ENCODE peak calls at places on chromosomes 2 and 18, in four cellular contexts. I, B, F and E are unnamed samples.

GRCh38 chr2:196798980-196799379 is 503 bp downstream of the GTF3C3 start:
- DNase-seq in I (no peak), B (peak; percentile 23), F (peak; percentile 5), E (no peak)

GRCh38 chr2:125070726-125071505 is 1045.8 kb downstream of the CNTNAP5 start:
- DNase-seq in I (no peak), B (no peak), F (no peak), E (no peak)

GRCh38 chr2:114659895-114660294 is 217.5 kb downstream of the DPP10 start:
- DNase-seq in I (no peak), B (no peak), F (no peak), E (no peak)

GRCh38 chr18:25815659-25816058 is 274.8 kb downstream of the SS18 start:
- DNase-seq in I (no peak), B (no peak), F (no peak), E (no peak)

GRCh38 chr2:224865016-224865415 is 148.9 kb upstream of the CCDC195 start:
- DNase-seq in I (no peak), B (no peak), F (no peak), E (no peak)

GRCh38 chr2:211802611-211803010 is 736.0 kb downstream of the ERBB4 start:
- DNase-seq in I (no peak), B (no peak), F (no peak), E (no peak)

GRCh38 chr2:75076088-75076487 is 117.6 kb downstream of the POLE4 start:
- DNase-seq in I (no peak), B (no peak), F (no peak), E (no peak)

GRCh38 chr2:216119986-216120385 is 10.8 kb downstream of the XRCC5 start:
- DNase-seq in I (no peak), B (no peak), F (no peak), E (no peak)

GRCh38 chr18:36467614-36468013 is 170.1 kb downstream of the FHOD3 start:
- DNase-seq in I (no peak), B (no peak), F (no peak), E (no peak)

DNA sequence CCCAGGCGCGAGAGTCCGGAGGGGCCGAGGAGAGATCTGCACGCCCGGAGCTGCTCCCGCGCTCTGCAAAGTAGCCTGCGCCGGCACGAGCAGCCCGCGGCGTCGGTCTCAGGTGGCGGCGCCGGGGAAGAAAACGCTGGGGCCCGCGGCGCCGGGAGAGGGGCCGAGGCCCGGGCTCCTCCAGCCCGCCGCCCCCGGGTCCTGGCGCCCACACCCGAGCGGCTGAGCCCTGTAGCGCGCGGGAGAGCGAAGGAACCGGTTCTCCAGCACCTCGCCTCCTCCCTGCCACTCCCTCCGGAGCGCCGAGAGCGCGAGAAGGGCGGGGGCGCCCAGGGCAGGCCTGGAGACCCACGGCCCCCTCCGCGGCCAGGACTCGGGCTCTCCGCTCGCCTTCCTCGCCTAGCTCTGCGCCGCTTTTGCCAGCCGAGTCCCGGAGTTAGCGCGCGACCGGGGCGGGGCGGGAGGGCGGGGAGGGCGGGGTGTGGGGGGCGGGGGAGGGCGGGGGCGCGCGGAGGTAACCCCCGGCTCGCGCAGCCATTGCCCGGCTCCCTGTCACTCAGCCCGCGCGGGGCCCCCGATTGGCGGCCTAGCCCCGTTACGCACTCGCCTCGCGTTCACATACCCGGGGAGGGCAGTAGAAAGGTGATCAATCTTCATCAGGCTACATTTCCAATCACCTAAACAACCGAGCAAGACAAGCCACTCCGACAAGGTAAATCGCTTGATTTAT is at the start of gene OTX1:
- DNase-seq in I (no peak), B (peak; percentile 82), F (peak; percentile 96), E (peak; percentile 41)
- TF ChIP-seq CREB1 in I (peak; percentile 61), B (peak; percentile 79), F (no peak), E (peak; percentile 80)

GRCh38 chr2:65669574-65669973 is 237.2 kb upstream of the SPRED2 start:
- DNase-seq in I (no peak), B (no peak), F (no peak), E (no peak)

GRCh38 chr2:65663831-65664407 is 231.5 kb upstream of the SPRED2 start:
- DNase-seq in I (no peak), B (no peak), F (no peak), E (no peak)

GRCh38 chr2:65668744-65669143 is 236.3 kb upstream of the SPRED2 start:
- DNase-seq in I (no peak), B (no peak), F (no peak), E (no peak)

GRCh38 chr2:65664931-65665330 is 232.5 kb upstream of the SPRED2 start:
- DNase-seq in I (no peak), B (no peak), F (no peak), E (no peak)

GRCh38 chr2:65666156-65666725 is 233.8 kb upstream of the SPRED2 start:
- DNase-seq in I (no peak), B (no peak), F (no peak), E (peak; percentile 54)
- TF ChIP-seq ATF3 in I (no peak), B (no peak), F (peak; percentile 84), E (no peak)

DNA sequence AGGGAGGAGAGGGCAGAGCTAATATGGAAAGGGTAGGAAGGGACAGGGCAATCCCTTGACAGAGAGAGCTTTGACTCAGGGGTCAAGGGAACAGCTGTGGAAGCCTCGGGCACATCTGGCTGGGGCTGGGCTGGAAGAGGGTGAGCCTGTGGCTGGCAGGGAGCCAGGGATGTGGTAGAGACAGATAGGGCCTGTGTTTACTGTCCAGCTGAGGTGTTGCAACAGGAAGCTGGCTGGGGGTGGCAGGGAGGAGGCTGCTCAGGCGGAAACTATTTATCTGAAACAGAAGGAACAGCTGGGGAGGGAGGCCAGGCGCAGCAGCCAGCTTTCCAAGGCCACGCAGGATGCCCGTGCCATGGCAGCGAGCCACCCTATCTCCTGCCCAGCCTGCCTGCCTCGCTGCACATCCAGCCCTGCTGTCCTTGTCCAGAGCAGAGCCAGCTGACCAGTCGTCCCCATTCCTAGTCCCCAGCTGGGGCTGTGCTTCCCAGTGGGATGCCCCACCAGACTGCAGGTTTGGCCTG is 264.7 kb downstream of the CYP26B1 start:
- DNase-seq in I (no peak), B (peak; percentile 94), F (peak; percentile 93), E (no peak)
- TF ChIP-seq POLR2AphosphoS5 in I (no peak), B (no peak), F (peak; percentile 96), E (no peak)

DNA sequence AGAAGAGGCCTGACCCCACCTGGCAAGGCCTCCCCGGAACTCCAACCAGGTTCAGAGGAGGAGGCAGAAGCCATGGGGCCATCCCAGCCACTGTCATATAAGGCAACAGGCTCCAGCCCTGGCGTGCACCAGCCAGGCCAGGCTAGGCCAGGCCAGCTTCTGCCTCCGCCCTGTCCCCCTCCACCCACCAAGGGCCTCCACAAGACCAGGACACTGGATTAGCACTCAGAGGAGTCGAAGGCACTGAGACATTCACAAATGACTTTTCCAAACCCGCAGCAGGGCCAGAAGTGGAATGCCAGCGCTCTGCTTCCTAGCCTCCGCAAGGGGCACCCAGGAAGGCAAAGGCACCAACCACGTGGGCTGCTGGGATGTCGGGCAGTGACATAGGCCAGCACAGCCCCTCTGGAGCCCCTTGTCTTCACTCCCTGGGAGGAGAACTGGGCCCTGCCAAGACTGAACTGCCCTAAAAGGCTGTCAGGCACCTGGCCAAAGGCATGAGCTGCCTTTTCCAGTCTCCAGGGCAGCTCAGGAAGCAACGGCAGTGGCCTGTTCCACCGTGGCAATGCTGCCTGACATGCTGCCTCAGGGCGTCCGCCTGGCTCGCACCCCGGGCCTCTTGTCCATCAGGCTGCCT is 37.6 kb upstream of the SEMA4C start:
- DNase-seq in I (no peak), B (no peak), F (no peak), E (no peak)
- TF ChIP-seq CREB1 in I (peak; percentile 24), B (no peak), F (no peak), E (no peak)

DNA sequence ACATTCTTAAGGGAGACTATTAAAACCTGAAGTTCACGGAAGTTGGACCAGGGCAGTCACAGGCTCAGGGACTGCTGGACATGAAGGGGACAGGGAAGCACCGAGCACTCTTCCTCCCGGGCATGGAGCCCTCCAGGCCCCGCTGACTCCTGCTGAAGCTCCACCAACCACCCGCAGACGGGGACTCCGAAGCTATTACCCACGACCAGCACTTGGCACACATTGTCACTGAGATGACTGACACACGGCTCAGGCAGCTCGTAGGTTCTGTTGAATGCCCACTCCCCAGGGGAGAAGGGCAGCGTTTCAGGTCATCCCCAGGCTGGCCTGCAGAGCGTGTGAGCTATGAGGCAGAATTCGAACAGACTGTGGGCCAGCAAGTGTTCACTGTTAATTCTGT is 234.8 kb downstream of the NDUFA10 start:
- DNase-seq in I (no peak), B (no peak), F (no peak), E (no peak)
- TF ChIP-seq ATF3 in I (no peak), B (no peak), F (no peak), E (no peak)

DNA sequence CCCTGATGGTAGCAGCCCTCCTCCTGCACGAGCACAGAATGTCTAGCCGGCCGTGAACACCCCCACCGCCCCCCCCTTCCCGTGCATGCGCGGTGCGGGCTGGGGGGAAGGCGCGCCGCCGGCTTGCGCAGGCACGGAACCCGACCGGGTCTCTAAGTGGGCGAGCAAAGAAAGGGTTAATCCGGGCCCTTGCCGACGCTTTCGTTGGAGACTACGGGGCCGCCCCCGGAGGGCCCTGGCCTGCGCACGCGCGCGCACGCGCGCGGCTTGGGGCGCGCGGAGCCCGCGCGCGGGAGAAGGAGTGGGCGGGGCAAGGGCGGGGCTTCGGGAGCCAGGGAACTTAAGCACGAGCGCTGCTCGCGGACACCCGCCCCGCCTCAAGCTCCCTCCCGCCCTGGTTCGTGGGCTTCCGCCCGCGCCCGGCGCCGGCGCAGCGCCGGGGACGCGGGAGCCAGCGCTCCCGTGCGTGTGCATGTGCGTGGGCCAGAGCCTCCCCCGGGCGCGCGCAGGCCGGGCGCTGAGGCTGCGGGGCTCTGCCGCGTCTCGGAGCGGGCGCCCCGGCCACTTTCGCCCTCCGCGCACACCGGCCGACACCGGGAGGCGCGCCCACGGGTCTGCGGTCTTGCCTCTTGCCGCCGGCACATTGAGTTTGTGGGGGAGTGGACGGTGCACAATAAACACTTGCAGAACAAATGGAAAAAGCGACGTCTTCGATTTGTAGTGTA is 617 bp upstream of the ZBTB14 start:
- DNase-seq in I (peak; percentile 80), B (peak; percentile 90), F (peak; percentile 95), E (peak; percentile 62)
- TF ChIP-seq POLR2AphosphoS5 in I (peak; percentile 46), B (peak; percentile 44), F (peak; percentile 61), E (peak; percentile 66)